ENCODE peak calls at places on chromosome 6, in seven cellular contexts. Z, O, E, W, Q, R and U are unnamed samples.

GRCh38 chr6:158014505-158015187 is 33.0 kb downstream of the SYNJ2 start:
- DNase-seq in Z (peak; percentile 44), O (no peak), E (no peak), W (no peak), Q (no peak), R (no peak), U (no peak)

GRCh38 chr6:23181301-23182110 is 612.1 kb downstream of the HDGFL1 start:
- DNase-seq in Z (no peak), O (no peak), E (no peak), W (no peak), Q (peak; percentile 8), R (no peak), U (no peak)

GRCh38 chr6:24831771-24832718 is 33.3 kb upstream of the ARMH2 start:
- DNase-seq in Z (peak; percentile 87), O (no peak), E (peak; percentile 41), W (no peak), Q (no peak), R (no peak), U (peak; percentile 55)

GRCh38 chr6:161038229-161039003 is 46.8 kb downstream of the MAP3K4 start:
- DNase-seq in Z (peak; percentile 94), O (no peak), E (peak; percentile 96), W (no peak), Q (no peak), R (no peak), U (peak; percentile 86)

GRCh38 chr6:110949679-110950285 is 8.7 kb upstream of the GTF3C6 start:
- DNase-seq in Z (peak; percentile 42), O (no peak), E (peak; percentile 45), W (no peak), Q (peak; percentile 51), R (no peak), U (no peak)

GRCh38 chr6:11245406-11245990 is 13.0 kb upstream of the NEDD9 start:
- DNase-seq in Z (peak; percentile 74), O (no peak), E (no peak), W (no peak), Q (no peak), R (no peak), U (no peak)

GRCh38 chr6:154899825-154900468 is 95.2 kb upstream of the TIAM2 start:
- DNase-seq in Z (no peak), O (no peak), E (no peak), W (no peak), Q (no peak), R (no peak), U (no peak)

GRCh38 chr6:119256978-119257462 is 92.5 kb downstream of the MAN1A1 start:
- DNase-seq in Z (no peak), O (no peak), E (no peak), W (no peak), Q (no peak), R (no peak), U (no peak)

GRCh38 chr6:15259766-15260098 is 13.9 kb downstream of the JARID2 start:
- DNase-seq in Z (no peak), O (no peak), E (no peak), W (no peak), Q (peak; percentile 81), R (no peak), U (no peak)

GRCh38 chr6:35468980-35469710 is 944 bp downstream of the RPL10A start:
- DNase-seq in Z (no peak), O (peak; percentile 39), E (no peak), W (no peak), Q (no peak), R (peak; percentile 58), U (no peak)

GRCh38 chr6:128239898-128240509 is 280.4 kb downstream of the PTPRK start:
- DNase-seq in Z (no peak), O (no peak), E (no peak), W (no peak), Q (peak; percentile 54), R (no peak), U (no peak)

GRCh38 chr6:142075516-142076101 is 57.1 kb upstream of the GJE1 start:
- DNase-seq in Z (no peak), O (no peak), E (no peak), W (no peak), Q (no peak), R (no peak), U (no peak)

GRCh38 chr6:163415176-163415619 is 680 bp downstream of the QKI start:
- DNase-seq in Z (no peak), O (peak; percentile 24), E (no peak), W (no peak), Q (no peak), R (peak; percentile 29), U (no peak)

GRCh38 chr6:137832110-137832509 is 34.9 kb upstream of the TNFAIP3 start:
- DNase-seq in Z (peak; percentile 87), O (no peak), E (peak; percentile 51), W (no peak), Q (no peak), R (no peak), U (peak; percentile 69)

GRCh38 chr6:160042014-160042773 is 73.3 kb downstream of the IGF2R start:
- DNase-seq in Z (peak; percentile 56), O (no peak), E (no peak), W (no peak), Q (no peak), R (no peak), U (peak; percentile 28)

GRCh38 chr6:141513830-141514229 is 618.9 kb upstream of the GJE1 start:
- DNase-seq in Z (peak; percentile 18), O (no peak), E (no peak), W (no peak), Q (no peak), R (no peak), U (no peak)

GRCh38 chr6:49269190-49269589 is 193.9 kb downstream of the MMUT start:
- DNase-seq in Z (peak; percentile 9), O (no peak), E (no peak), W (no peak), Q (no peak), R (no peak), U (no peak)

GRCh38 chr6:117481278-117481925 is 1.1 kb upstream of the DCBLD1 start:
- DNase-seq in Z (no peak), O (no peak), E (no peak), W (no peak), Q (no peak), R (no peak), U (no peak)